ENCODE peak calls at places on chromosomes 1 and 21, in five cellular contexts. T, H, D, I and K are unnamed samples.

GRCh38 chr1:63790989-63791388 is 17.2 kb downstream of the ROR1 start:
- DNase-seq in T (no peak), H (no peak), D (no peak), I (no peak), K (no peak)

GRCh38 chr1:31691446-31691845 is 12.4 kb downstream of the COL16A1 start:
- DNase-seq in T (no peak), H (no peak), D (no peak), I (no peak), K (no peak)

GRCh38 chr1:186082235-186082937 is 292.7 kb downstream of the TPR start:
- DNase-seq in T (no peak), H (peak), D (no peak), I (peak), K (no peak)

GRCh38 chr21:14863745-14864210 is 201.0 kb downstream of the NRIP1 start:
- DNase-seq in T (peak), H (peak), D (no peak), I (no peak), K (no peak)

GRCh38 chr1:112674986-112675727 is 698 bp downstream of the MOV10 start:
- DNase-seq in T (no peak), H (peak), D (peak), I (peak), K (peak)

GRCh38 chr1:101407505-101408211 is 170.8 kb downstream of the S1PR1 start:
- DNase-seq in T (no peak), H (no peak), D (no peak), I (no peak), K (no peak)

GRCh38 chr1:59079434-59080135 is 217.3 kb upstream of the FGGY start:
- DNase-seq in T (peak), H (peak), D (peak), I (no peak), K (no peak)

GRCh38 chr1:57422271-57423134 is 1.4 kb downstream of the DAB1 start:
- DNase-seq in T (peak), H (peak), D (peak), I (peak), K (no peak)

GRCh38 chr1:14570514-14570913 is 28.0 kb upstream of the KAZN start:
- DNase-seq in T (peak), H (peak), D (no peak), I (no peak), K (no peak)

GRCh38 chr1:30259631-30260030 is 463.8 kb downstream of the MATN1 start:
- DNase-seq in T (no peak), H (no peak), D (no peak), I (no peak), K (no peak)

GRCh38 chr1:155081472-155082300 is 3.0 kb downstream of the EFNA3 start:
- DNase-seq in T (no peak), H (no peak), D (no peak), I (peak), K (no peak)

GRCh38 chr1:166133276-166133841 is 33.4 kb downstream of the FAM78B start:
- DNase-seq in T (peak), H (no peak), D (peak), I (no peak), K (no peak)

GRCh38 chr1:40476924-40477679 is at the start of gene ZFP69:
- DNase-seq in T (peak), H (peak), D (peak), I (peak), K (peak)

GRCh38 chr21:14557413-14557812 is 11.3 kb upstream of the SAMSN1 start:
- DNase-seq in T (no peak), H (no peak), D (no peak), I (no peak), K (no peak)

GRCh38 chr1:109535481-109535880 is 4.2 kb upstream of the GPR61 start:
- DNase-seq in T (no peak), H (no peak), D (no peak), I (no peak), K (no peak)

GRCh38 chr1:227766015-227766634 is 30.9 kb downstream of the SNAP47 start:
- DNase-seq in T (no peak), H (peak), D (no peak), I (no peak), K (peak)

GRCh38 chr1:231395051-231395995 is 26.8 kb downstream of the EGLN1 start:
- DNase-seq in T (peak), H (peak), D (no peak), I (no peak), K (no peak)

DNA sequence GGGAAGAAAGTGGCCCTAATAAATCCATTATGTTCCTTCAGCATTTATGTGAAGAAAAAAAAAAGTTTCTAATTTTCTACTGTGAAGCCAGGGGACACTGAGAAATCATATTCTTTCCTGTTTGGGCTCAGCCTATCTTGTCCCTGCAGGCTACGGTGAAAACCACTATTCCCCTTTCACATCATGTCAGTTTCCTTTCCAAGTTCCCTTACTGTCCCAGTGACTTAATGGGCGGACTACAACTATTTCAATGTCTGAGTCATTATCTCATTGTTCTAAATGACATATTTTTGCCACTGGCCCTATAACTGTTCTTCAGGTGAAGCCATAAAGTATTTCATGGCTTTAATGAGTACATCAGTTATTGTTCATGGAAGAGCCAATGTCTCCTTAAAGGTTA is 71.3 kb upstream of the BEND5 start:
- DNase-seq in T (no peak), H (no peak), D (no peak), I (no peak), K (no peak)
- TF ChIP-seq CTCF in T (no peak), H (no peak), D (no peak), I (no peak), K (no peak)

GRCh38 chr1:20376880-20377494 is 86.3 kb downstream of the VWA5B1 start:
- DNase-seq in T (peak), H (peak), D (peak), I (peak), K (peak)
- TF ChIP-seq CTCF in T (peak), H (peak), D (peak), I (peak), K (peak)

GRCh38 chr1:90434460-90434859 is 282.6 kb downstream of the BARHL2 start:
- DNase-seq in T (no peak), H (peak), D (peak), I (no peak), K (no peak)
- TF ChIP-seq CTCF in T (peak), H (peak), D (peak), I (peak), K (no peak)

GRCh38 chr1:161480381-161481035 is 24.7 kb upstream of the FCGR2A start:
- DNase-seq in T (no peak), H (no peak), D (no peak), I (no peak), K (no peak)

GRCh38 chr1:161481624-161482392 is 23.4 kb upstream of the FCGR2A start:
- DNase-seq in T (no peak), H (no peak), D (no peak), I (no peak), K (no peak)

GRCh38 chr1:161484613-161485012 is 20.6 kb upstream of the FCGR2A start:
- DNase-seq in T (no peak), H (no peak), D (peak), I (no peak), K (no peak)

GRCh38 chr1:161482610-161483009 is 22.6 kb upstream of the FCGR2A start:
- DNase-seq in T (no peak), H (peak), D (no peak), I (no peak), K (no peak)

DNA sequence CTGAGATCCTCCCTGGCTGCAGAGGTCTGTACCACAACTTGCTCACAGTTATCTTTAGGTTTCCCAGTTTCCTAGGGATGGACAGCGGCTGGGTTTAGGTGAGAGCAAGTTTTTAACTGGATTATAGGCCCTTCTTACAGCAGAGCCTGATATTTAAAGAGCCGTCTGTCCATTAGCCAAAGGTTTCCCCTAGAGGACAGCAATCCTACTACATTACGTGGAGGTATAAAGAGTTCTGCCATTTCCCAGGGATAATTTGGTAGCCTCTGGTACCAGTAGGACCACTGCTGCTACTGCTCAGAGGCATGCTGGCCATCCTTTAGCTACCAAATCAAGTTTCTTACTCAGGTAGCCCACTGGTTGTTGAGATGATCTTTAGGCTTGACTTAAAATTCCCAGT is 21.9 kb upstream of the FCGR2A start:
- DNase-seq in T (no peak), H (no peak), D (peak), I (no peak), K (no peak)
- TF ChIP-seq CTCF in T (peak), H (no peak), D (no peak), I (no peak), K (no peak)

GRCh38 chr1:156336242-156336641 is 1.9 kb downstream of the CCT3 start:
- DNase-seq in T (no peak), H (no peak), D (peak), I (no peak), K (no peak)
- TF ChIP-seq CTCF in T (no peak), H (no peak), D (peak), I (peak), K (no peak)

GRCh38 chr21:42258150-42258884 is 39.4 kb downstream of the ABCG1 start:
- DNase-seq in T (peak), H (peak), D (peak), I (peak), K (peak)
- TF ChIP-seq CTCF in T (peak), H (peak), D (peak), I (peak), K (peak)

DNA sequence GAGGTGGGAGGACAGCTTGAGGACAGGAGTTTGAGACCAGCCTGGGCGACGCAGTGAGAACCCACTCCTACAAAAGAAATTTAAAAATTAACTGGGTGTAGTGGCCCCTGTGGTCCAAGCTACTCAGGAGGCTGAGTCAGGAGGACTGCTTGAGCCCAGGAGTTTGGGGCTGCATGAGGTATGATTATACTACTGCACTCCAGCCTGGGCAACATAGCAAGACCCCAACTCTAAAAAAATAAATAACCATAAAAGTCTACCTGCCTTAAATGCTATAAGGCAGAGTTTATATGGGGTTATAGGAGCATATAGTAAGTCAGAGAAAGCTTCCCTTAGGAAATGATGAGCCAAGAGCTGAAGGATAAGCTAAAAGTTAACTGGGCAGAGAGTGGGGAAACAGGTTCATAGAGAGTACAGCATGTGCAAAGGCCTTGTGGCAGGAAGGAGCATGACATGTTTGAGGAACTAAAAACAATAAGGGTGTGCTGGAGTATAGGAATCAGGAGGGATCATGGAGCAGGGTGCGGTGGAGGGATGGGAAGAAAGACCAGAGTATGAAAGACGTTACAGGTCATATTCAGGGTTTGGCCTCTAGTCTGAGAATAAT is 68.3 kb downstream of the ADSS2 start:
- DNase-seq in T (no peak), H (no peak), D (no peak), I (no peak), K (no peak)
- TF ChIP-seq CTCF in T (no peak), H (no peak), D (no peak), I (no peak), K (no peak)

DNA sequence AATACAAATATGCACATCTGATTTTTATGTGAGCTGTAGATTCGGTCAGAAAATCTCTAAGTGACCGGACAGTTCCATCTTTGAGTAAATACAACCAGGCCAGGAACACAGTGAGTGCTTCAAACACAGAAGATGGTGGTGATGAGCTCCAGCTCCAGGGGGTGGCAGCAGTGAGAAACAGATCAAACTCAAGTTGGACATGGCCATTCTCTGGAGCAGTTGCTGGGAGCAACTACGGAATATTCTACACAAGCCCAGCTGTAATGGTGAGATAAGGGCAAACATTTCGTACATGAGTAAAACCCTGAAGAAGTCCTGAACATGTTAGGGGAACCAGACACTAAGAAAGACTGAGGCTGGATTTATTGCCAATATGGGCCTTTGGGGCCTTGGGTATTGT is 100.7 kb downstream of the BARHL2 start:
- DNase-seq in T (no peak), H (no peak), D (peak), I (peak), K (no peak)
- TF ChIP-seq CTCF in T (no peak), H (peak), D (peak), I (peak), K (no peak)

DNA sequence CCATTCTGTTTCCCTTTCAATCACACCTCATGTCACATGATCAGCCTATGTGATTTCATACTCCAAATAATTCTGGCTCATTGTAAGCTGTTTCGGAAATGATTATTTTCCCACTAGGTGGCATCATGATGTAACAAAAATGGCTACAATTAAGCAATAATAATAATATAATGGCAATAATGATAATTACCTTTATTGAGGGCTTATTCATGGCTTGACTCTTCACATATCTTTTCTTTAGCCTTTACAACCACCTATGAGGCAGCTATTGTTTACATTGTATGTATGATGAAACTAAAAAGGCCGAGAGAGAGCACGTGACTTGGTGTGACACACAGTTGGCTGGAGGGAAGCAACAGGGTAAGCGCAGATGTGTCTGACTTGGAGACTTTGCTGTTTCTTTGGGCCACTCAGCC is 12.5 kb upstream of the KPRP start:
- DNase-seq in T (peak), H (peak), D (no peak), I (no peak), K (no peak)
- TF ChIP-seq CTCF in T (no peak), H (no peak), D (no peak), I (no peak), K (no peak)

GRCh38 chr1:181084606-181084969 is 3.9 kb upstream of the IER5 start:
- DNase-seq in T (no peak), H (no peak), D (no peak), I (no peak), K (no peak)
- TF ChIP-seq CTCF in T (no peak), H (no peak), D (no peak), I (no peak), K (peak)